ENCODE peak calls at places on chromosome 14, in eight cellular contexts. J is CD4-positive, CD25-positive, alpha-beta regulatory T cell; Q is RWPE2; D is keratinocyte; W is pancreas; C is lung; A is thoracic aorta; F is fibroblast of lung. B is an unnamed sample.

GRCh38 chr14:22482085-22482694 is 106.8 kb downstream of the DAD1 start:
- DNase-seq in J (no peak), Q (no peak), D (no peak), W (no peak), C (no peak), A (no peak), F (no peak), B (no peak)

GRCh38 chr14:91378945-91379932 is 38.4 kb downstream of the CCDC88C start:
- DNase-seq in J (no peak), Q (no peak), D (no peak), W (no peak), C (no peak), A (no peak), F (no peak), B (no peak)

GRCh38 chr14:61368061-61368710 is 46.8 kb downstream of the PRKCH start:
- DNase-seq in J (no peak), Q (no peak), D (no peak), W (no peak), C (no peak), A (no peak), F (no peak), B (no peak)

GRCh38 chr14:57988445-57988844 is 122.6 kb upstream of the SLC35F4 start:
- DNase-seq in J (no peak), Q (no peak), D (no peak), W (no peak), C (no peak), A (no peak), F (no peak), B (no peak)

GRCh38 chr14:55142466-55142865 is 13.4 kb downstream of the LGALS3 start:
- DNase-seq in J (no peak), Q (no peak), D (no peak), W (no peak), C (no peak), A (no peak), F (no peak), B (no peak)

GRCh38 chr14:102512713-102513373 is 3.3 kb upstream of the ANKRD9 start:
- DNase-seq in J (no peak), Q (peak; percentile 68), D (no peak), W (no peak), C (no peak), A (no peak), F (no peak), B (no peak)

GRCh38 chr14:61452452-61452851 is 131.1 kb downstream of the PRKCH start:
- DNase-seq in J (peak; percentile 76), Q (no peak), D (no peak), W (no peak), C (no peak), A (no peak), F (no peak), B (no peak)

GRCh38 chr14:96817750-96818666 is 20.8 kb downstream of the VRK1 start:
- DNase-seq in J (no peak), Q (no peak), D (no peak), W (no peak), C (no peak), A (no peak), F (no peak), B (no peak)

GRCh38 chr14:60951781-60952435 is 29.0 kb downstream of the TRMT5 start:
- DNase-seq in J (no peak), Q (no peak), D (no peak), W (no peak), C (no peak), A (no peak), F (peak; percentile 66), B (no peak)

GRCh38 chr14:96254696-96255095 is 1.3 kb upstream of the BDKRB1 start:
- DNase-seq in J (no peak), Q (no peak), D (no peak), W (no peak), C (no peak), A (no peak), F (no peak), B (no peak)

GRCh38 chr14:65840118-65840751 is 427.7 kb downstream of the FUT8 start:
- DNase-seq in J (no peak), Q (no peak), D (no peak), W (no peak), C (no peak), A (no peak), F (no peak), B (no peak)

GRCh38 chr14:99524804-99525698 is 43.8 kb downstream of the CCNK start:
- DNase-seq in J (peak; percentile 29), Q (no peak), D (no peak), W (no peak), C (no peak), A (no peak), F (peak; percentile 68), B (no peak)

GRCh38 chr14:75067212-75067611 is 2.2 kb upstream of the ZC2HC1C start:
- DNase-seq in J (no peak), Q (no peak), D (no peak), W (no peak), C (no peak), A (no peak), F (no peak), B (no peak)

GRCh38 chr14:75069021-75069810 is at the start of gene ZC2HC1C:
- DNase-seq in J (peak; percentile 36), Q (peak; percentile 88), D (no peak), W (peak; percentile 97), C (peak; percentile 96), A (peak; percentile 75), F (peak; percentile 78), B (peak; percentile 99)

GRCh38 chr14:75069811-75070145 is 337 bp downstream of the ZC2HC1C start:
- DNase-seq in J (no peak), Q (no peak), D (no peak), W (no peak), C (no peak), A (no peak), F (no peak), B (no peak)

GRCh38 chr14:75070383-75070782 is 942 bp downstream of the ZC2HC1C start:
- DNase-seq in J (no peak), Q (no peak), D (no peak), W (peak; percentile 64), C (no peak), A (no peak), F (no peak), B (no peak)

DNA sequence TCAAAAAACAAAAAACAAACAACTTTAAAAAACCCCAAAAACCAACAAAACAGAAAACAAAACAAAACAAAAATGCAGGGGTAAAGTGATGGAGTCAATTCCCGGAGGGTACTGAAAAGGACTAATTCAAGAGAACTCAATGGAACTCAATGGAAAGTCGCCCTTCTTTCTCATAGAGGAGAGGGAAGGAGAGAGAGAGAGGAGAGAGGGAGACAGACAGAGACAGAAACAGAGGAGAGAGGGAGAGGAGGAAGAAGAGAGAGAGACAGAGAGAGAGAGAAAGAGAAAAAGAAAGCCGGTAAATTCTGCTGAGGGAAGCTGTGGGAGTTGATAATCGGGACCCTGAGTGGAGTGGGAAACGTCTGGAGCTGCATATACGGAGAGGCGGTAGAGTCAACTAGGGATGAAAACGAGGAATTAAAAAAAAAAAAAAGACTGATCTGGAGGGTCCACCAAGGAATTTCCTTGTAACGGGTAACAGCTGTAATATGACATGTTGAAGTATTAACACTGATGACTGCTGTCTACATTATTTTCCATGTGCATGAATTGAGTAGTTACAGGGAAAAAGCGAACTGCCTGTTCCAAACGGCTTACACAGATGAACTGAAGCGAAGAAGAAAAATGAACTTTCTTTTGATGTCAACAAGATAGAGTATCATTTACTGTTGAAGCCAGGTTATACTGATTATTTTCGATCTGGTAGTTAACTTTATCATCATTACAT is 984 bp upstream of the ZC2HC1C start:
- DNase-seq in J (no peak), Q (no peak), D (no peak), W (no peak), C (no peak), A (no peak), F (no peak), B (no peak)
- H3K4me3 ChIP-seq in J (peak overlapping the region; percentile 82), Q (peak overlapping the region; percentile 36), D (peak overlapping the region; percentile 59), W (peak overlapping the region; percentile 54), C (no peak overlapping the region), A (peak overlapping the region; percentile 74), F (peak overlapping the region; percentile 58), B (peak overlapping the region; percentile 33)

GRCh38 chr14:26765301-26765700 is 167.5 kb upstream of the NOVA1 start:
- DNase-seq in J (no peak), Q (no peak), D (no peak), W (no peak), C (no peak), A (no peak), F (no peak), B (no peak)

GRCh38 chr14:26761532-26761931 is 163.7 kb upstream of the NOVA1 start:
- DNase-seq in J (no peak), Q (no peak), D (no peak), W (peak; percentile 11), C (no peak), A (no peak), F (no peak), B (no peak)

GRCh38 chr14:26766726-26767125 is 168.9 kb upstream of the NOVA1 start:
- DNase-seq in J (no peak), Q (no peak), D (no peak), W (no peak), C (no peak), A (no peak), F (no peak), B (no peak)

GRCh38 chr14:26765768-26766550 is 168.1 kb upstream of the NOVA1 start:
- DNase-seq in J (no peak), Q (no peak), D (no peak), W (peak; percentile 14), C (peak; percentile 41), A (no peak), F (peak; percentile 95), B (peak; percentile 62)
- H3K9me3 ChIP-seq in J (peaks cover 6% of the 10 kb centered on the region), Q (no peaks in the 10 kb centered on the region), D (no peaks in the 10 kb centered on the region), W (no peaks in the 10 kb centered on the region), C (no peaks in the 10 kb centered on the region), A (no peaks in the 10 kb centered on the region), F (no peaks in the 10 kb centered on the region), B (no peaks in the 10 kb centered on the region)

DNA sequence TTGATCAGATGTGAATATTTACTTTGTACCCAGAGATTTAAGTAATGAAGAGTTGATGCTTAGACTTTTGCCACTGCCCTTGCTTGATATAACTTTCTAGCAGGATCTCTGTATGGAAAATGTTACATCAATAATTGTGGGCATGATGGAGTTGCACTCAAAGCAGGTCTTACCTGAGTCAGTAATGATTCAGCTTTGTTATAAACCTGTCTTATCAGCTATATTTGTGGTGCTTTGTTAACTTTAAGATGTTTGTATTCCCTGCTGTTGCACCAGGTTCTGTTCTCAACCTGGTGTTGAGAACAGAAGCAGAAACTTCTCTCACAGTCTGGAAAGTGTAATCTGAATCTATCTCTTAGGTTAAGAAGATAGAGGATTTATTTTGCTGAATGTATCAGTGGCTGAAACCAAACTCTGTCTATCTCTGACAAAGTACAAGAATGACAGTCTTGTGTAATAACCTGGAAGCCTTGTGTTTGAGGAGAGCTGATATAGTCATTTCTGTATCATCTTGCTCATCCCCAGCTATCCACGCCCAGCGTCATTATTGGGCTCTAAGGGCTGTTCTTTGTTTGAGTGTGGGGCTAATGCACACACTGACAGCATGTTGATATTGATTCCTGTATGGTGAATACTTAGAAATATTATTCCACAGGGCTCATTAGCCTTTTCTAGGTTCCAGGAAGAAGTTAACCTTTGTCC is 3.5 kb downstream of the AKAP6 start:
- DNase-seq in J (no peak), Q (no peak), D (no peak), W (no peak), C (no peak), A (no peak), F (no peak), B (no peak)
- H3K4me3 ChIP-seq in J (no peak overlapping the region), Q (no peak overlapping the region), D (no peak overlapping the region), W (no peak overlapping the region), C (no peak overlapping the region), A (no peak overlapping the region), F (no peak overlapping the region), B (no peak overlapping the region)

DNA sequence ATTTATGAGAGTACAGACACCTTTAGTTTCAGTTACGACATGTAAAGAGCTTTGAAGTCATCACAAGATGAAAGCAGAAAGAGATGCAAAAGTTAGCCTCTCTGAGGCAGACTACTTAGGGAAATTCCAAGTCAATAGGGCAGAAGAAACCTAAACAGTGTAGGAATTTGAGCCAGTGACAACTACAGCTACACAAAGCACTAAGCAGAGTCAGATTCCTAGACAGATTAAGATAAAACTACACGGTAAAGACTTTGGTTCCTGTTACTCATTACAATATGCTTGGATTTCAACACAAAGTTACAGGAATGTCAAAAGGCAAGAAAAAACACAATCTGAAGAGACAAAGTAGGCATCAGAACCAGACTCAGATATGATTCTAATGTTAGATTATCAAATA is 1302.3 kb downstream of the FSCB start:
- DNase-seq in J (no peak), Q (no peak), D (no peak), W (no peak), C (no peak), A (no peak), F (no peak), B (no peak)
- H3K9me3 ChIP-seq in J (peaks cover 5% of the 10 kb centered on the region), Q (no peaks in the 10 kb centered on the region), D (no peaks in the 10 kb centered on the region), W (no peaks in the 10 kb centered on the region), C (no peaks in the 10 kb centered on the region), A (no peaks in the 10 kb centered on the region), F (no peaks in the 10 kb centered on the region), B (no peaks in the 10 kb centered on the region)